ENCODE peak calls at places on chromosomes 4 and X, in six cellular contexts. One of them, this sample, is unnamed.

GRCh38 chr4:79338148-79338547 is 12.3 kb upstream of the NAA11 start:
- DNase-seq in SK-N-SH: no peak
- DNase-seq in neural progenitor cell: no peak
- DNase-seq in spleen: no peak
- DNase-seq in sigmoid colon: no peak
- DNase-seq in Peyer's patch: no peak
- DNase-seq in this sample: no peak

GRCh38 chrX:107398115-107398514 is 51.3 kb upstream of the FRMPD3 start:
- DNase-seq in SK-N-SH: no peak
- DNase-seq in neural progenitor cell: no peak
- DNase-seq in spleen: no peak
- DNase-seq in sigmoid colon: no peak
- DNase-seq in Peyer's patch: no peak
- DNase-seq in this sample: no peak

GRCh38 chrX:132858018-132858417 is 100.4 kb downstream of the HS6ST2 start:
- DNase-seq in SK-N-SH: no peak
- DNase-seq in neural progenitor cell: no peak
- DNase-seq in spleen: no peak
- DNase-seq in sigmoid colon: no peak
- DNase-seq in Peyer's patch: no peak
- DNase-seq in this sample: no peak

GRCh38 chr4:3480528-3481112 is 17.5 kb downstream of the DOK7 start:
- DNase-seq in SK-N-SH: peak; percentile 92
- DNase-seq in neural progenitor cell: peak; percentile 87
- DNase-seq in spleen: peak; percentile 93
- DNase-seq in sigmoid colon: no peak
- DNase-seq in Peyer's patch: peak; percentile 87
- DNase-seq in this sample: peak; percentile 54

GRCh38 chr4:12137556-12137955 is 708.9 kb upstream of the HS3ST1 start:
- DNase-seq in SK-N-SH: no peak
- DNase-seq in neural progenitor cell: no peak
- DNase-seq in spleen: no peak
- DNase-seq in sigmoid colon: no peak
- DNase-seq in Peyer's patch: no peak
- DNase-seq in this sample: no peak

GRCh38 chr4:99301376-99302164 is 10.8 kb upstream of the ADH1A start:
- DNase-seq in SK-N-SH: no peak
- DNase-seq in neural progenitor cell: no peak
- DNase-seq in spleen: no peak
- DNase-seq in sigmoid colon: no peak
- DNase-seq in Peyer's patch: no peak
- DNase-seq in this sample: no peak

GRCh38 chr4:150126201-150126879 is 48.1 kb downstream of the DCLK2 start:
- DNase-seq in SK-N-SH: no peak
- DNase-seq in neural progenitor cell: no peak
- DNase-seq in spleen: no peak
- DNase-seq in sigmoid colon: no peak
- DNase-seq in Peyer's patch: no peak
- DNase-seq in this sample: no peak

GRCh38 chr4:147481577-147482109 is 746 bp downstream of the EDNRA start:
- DNase-seq in SK-N-SH: no peak
- DNase-seq in neural progenitor cell: peak; percentile 50
- DNase-seq in spleen: no peak
- DNase-seq in sigmoid colon: no peak
- DNase-seq in Peyer's patch: no peak
- DNase-seq in this sample: no peak

GRCh38 chr4:183164963-183165362 is 65.9 kb downstream of the WWC2 start:
- DNase-seq in SK-N-SH: no peak
- DNase-seq in neural progenitor cell: no peak
- DNase-seq in spleen: no peak
- DNase-seq in sigmoid colon: no peak
- DNase-seq in Peyer's patch: no peak
- DNase-seq in this sample: no peak

GRCh38 chrX:24137192-24137591 is 12.3 kb upstream of the ZFX start:
- DNase-seq in SK-N-SH: no peak
- DNase-seq in neural progenitor cell: no peak
- DNase-seq in spleen: no peak
- DNase-seq in sigmoid colon: no peak
- DNase-seq in Peyer's patch: no peak
- DNase-seq in this sample: no peak

GRCh38 chr4:118268780-118269179 is 84.0 kb downstream of the PRSS12 start:
- DNase-seq in SK-N-SH: no peak
- DNase-seq in neural progenitor cell: no peak
- DNase-seq in spleen: no peak
- DNase-seq in sigmoid colon: no peak
- DNase-seq in Peyer's patch: no peak
- DNase-seq in this sample: no peak

GRCh38 chrX:7889680-7890079 is 37.5 kb downstream of the PNPLA4 start:
- DNase-seq in SK-N-SH: no peak
- DNase-seq in neural progenitor cell: no peak
- DNase-seq in spleen: no peak
- DNase-seq in sigmoid colon: no peak
- DNase-seq in Peyer's patch: no peak
- DNase-seq in this sample: no peak

GRCh38 chrX:103584606-103585005 is 709 bp upstream of the TCEAL4 start:
- DNase-seq in SK-N-SH: peak; percentile 19
- DNase-seq in neural progenitor cell: peak; percentile 12
- DNase-seq in spleen: no peak
- DNase-seq in sigmoid colon: no peak
- DNase-seq in Peyer's patch: no peak
- DNase-seq in this sample: no peak

GRCh38 chrX:71178908-71179307 is 34.3 kb downstream of the NLGN3 start:
- DNase-seq in SK-N-SH: peak; percentile 65
- DNase-seq in neural progenitor cell: peak; percentile 68
- DNase-seq in spleen: no peak
- DNase-seq in sigmoid colon: peak; percentile 78
- DNase-seq in Peyer's patch: peak; percentile 80
- DNase-seq in this sample: peak; percentile 39

GRCh38 chr4:94548571-94548970 is 96.8 kb downstream of the PDLIM5 start:
- DNase-seq in SK-N-SH: no peak
- DNase-seq in neural progenitor cell: peak; percentile 36
- DNase-seq in spleen: no peak
- DNase-seq in sigmoid colon: no peak
- DNase-seq in Peyer's patch: no peak
- DNase-seq in this sample: no peak

GRCh38 chrX:24153175-24153795 is 3.8 kb downstream of the ZFX start:
- DNase-seq in SK-N-SH: no peak
- DNase-seq in neural progenitor cell: peak; percentile 42
- DNase-seq in spleen: no peak
- DNase-seq in sigmoid colon: peak; percentile 66
- DNase-seq in Peyer's patch: no peak
- DNase-seq in this sample: peak; percentile 34

GRCh38 chrX:113422323-113422722 is 581.7 kb upstream of the AMOT start:
- DNase-seq in SK-N-SH: no peak
- DNase-seq in neural progenitor cell: no peak
- DNase-seq in spleen: no peak
- DNase-seq in sigmoid colon: no peak
- DNase-seq in Peyer's patch: no peak
- DNase-seq in this sample: no peak

GRCh38 chrX:95539041-95539440 is 1145.6 kb upstream of the DIAPH2 start:
- DNase-seq in SK-N-SH: no peak
- DNase-seq in neural progenitor cell: peak; percentile 52
- DNase-seq in spleen: no peak
- DNase-seq in sigmoid colon: no peak
- DNase-seq in Peyer's patch: no peak
- DNase-seq in this sample: no peak

GRCh38 chr4:156710571-156711195 is 260.9 kb downstream of the PDGFC start:
- DNase-seq in SK-N-SH: no peak
- DNase-seq in neural progenitor cell: no peak
- DNase-seq in spleen: no peak
- DNase-seq in sigmoid colon: no peak
- DNase-seq in Peyer's patch: no peak
- DNase-seq in this sample: no peak

GRCh38 chr4:4643306-4643705 is 101.5 kb upstream of the STX18 start:
- DNase-seq in SK-N-SH: no peak
- DNase-seq in neural progenitor cell: no peak
- DNase-seq in spleen: no peak
- DNase-seq in sigmoid colon: no peak
- DNase-seq in Peyer's patch: no peak
- DNase-seq in this sample: no peak

DNA sequence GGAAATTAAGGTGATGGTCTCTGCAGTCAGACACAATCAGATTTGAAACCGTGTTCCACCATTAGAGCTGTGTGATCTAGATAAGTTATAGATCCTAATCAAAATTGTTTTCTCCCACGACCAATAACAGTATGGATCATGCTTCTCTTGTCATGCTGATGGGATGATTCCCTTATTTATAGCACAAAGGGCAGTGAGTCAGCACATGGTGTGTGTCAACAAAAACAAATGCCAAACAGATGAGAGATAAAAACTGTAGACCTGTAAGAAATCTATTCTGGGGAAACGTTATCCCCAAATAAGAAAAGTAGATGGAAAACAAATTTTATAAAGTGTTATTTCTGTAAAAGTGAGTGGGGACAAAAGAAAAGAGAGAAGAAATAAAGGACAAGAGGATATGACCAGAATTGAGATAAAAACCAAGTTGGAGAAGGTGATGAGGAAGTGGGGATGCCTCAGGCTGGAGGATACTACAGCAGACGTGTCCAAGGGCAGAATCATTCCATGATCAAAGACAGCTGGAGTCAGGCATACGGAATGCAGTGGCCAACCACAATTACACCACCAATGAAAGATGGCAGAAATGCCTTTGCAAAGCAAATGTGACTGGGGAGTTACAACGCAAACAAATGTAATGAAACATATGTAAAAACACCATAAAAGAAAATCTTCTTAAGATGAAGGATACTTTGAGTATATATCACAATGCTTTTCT is 377.8 kb upstream of the PRKX start:
- DNase-seq in SK-N-SH: no peak
- DNase-seq in neural progenitor cell: no peak
- DNase-seq in spleen: no peak
- DNase-seq in sigmoid colon: no peak
- DNase-seq in Peyer's patch: no peak
- DNase-seq in this sample: no peak
- H3K27me3 ChIP-seq in SK-N-SH: no peaks in the 10 kb centered on the region
- H3K27me3 ChIP-seq in neural progenitor cell: no peaks in the 10 kb centered on the region
- H3K27me3 ChIP-seq in spleen: no peaks in the 10 kb centered on the region
- H3K27me3 ChIP-seq in sigmoid colon: no peaks in the 10 kb centered on the region
- H3K27me3 ChIP-seq in Peyer's patch: no peaks in the 10 kb centered on the region
- H3K27me3 ChIP-seq in this sample: no peaks in the 10 kb centered on the region

GRCh38 chr4:88600129-88600849 is 8.0 kb downstream of the HERC3 start:
- DNase-seq in SK-N-SH: no peak
- DNase-seq in neural progenitor cell: no peak
- DNase-seq in spleen: no peak
- DNase-seq in sigmoid colon: no peak
- DNase-seq in Peyer's patch: no peak
- DNase-seq in this sample: no peak
- H3K4me3 ChIP-seq in SK-N-SH: peak overlapping the region; percentile 52
- H3K4me3 ChIP-seq in neural progenitor cell: no peak overlapping the region
- H3K4me3 ChIP-seq in spleen: no peak overlapping the region
- H3K4me3 ChIP-seq in sigmoid colon: no peak overlapping the region
- H3K4me3 ChIP-seq in Peyer's patch: no peak overlapping the region
- H3K4me3 ChIP-seq in this sample: no peak overlapping the region

DNA sequence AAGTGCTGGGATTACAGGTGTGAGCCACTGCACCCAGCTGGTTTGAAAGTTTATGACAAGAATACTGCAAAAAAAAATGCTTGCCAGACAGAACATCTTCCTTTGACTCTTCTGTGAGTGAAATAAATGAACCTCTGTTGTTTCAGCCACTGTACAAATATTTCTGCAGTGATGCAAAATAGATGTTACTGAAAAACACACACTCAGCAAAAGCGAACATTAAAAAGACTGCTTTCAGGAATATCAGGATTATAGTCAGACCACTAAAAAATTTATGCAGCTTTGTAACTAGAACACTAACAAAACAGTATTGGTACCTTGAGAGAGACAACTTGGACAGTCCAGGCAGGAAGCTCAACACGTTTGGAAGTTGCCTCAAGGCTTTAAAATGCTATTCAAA is 16.9 kb upstream of the SEPSECS start:
- DNase-seq in SK-N-SH: no peak
- DNase-seq in neural progenitor cell: no peak
- DNase-seq in spleen: no peak
- DNase-seq in sigmoid colon: no peak
- DNase-seq in Peyer's patch: no peak
- DNase-seq in this sample: no peak
- H3K27me3 ChIP-seq in SK-N-SH: no peaks in the 10 kb centered on the region
- H3K27me3 ChIP-seq in neural progenitor cell: no peaks in the 10 kb centered on the region
- H3K27me3 ChIP-seq in spleen: no peaks in the 10 kb centered on the region
- H3K27me3 ChIP-seq in sigmoid colon: no peaks in the 10 kb centered on the region
- H3K27me3 ChIP-seq in Peyer's patch: no peaks in the 10 kb centered on the region
- H3K27me3 ChIP-seq in this sample: no peaks in the 10 kb centered on the region

DNA sequence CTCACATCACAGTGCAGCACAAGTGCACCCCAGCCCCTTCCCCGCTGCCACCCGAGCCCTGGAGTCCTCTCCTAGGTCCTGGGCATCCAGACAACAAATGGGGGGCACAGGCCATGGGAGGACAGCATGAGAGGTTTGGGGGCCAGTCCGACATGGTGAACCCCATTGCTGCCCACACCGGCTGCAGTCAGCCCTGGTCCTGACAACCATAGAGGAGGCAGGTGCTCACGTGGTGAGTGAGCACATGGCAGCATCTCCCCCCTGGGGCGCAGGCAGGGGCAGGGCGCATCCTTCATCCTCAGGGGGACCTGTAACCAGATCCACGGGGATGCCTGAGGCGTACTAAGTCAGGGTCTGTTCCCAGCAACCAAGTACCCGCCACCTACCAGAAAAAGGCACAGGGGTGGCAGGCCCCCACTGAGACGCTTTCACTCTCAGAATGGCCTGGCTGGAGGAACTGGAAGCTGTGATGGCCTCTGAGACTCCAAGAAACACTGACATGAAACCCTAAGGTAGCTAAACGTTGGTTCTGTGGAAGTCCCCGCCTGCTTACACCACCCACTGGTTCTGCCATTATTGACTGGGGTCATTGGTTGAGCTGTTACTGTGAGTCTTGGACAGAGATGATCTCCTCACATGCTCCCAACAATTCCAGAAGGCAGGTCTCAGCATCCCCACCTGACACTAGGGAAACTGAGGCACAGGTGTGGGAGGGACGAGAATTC is 6.5 kb downstream of the ZFYVE28 start:
- DNase-seq in SK-N-SH: no peak
- DNase-seq in neural progenitor cell: peak; percentile 1
- DNase-seq in spleen: no peak
- DNase-seq in sigmoid colon: no peak
- DNase-seq in Peyer's patch: no peak
- DNase-seq in this sample: no peak
- H3K4me3 ChIP-seq in SK-N-SH: no peak overlapping the region
- H3K4me3 ChIP-seq in neural progenitor cell: no peak overlapping the region
- H3K4me3 ChIP-seq in spleen: no peak overlapping the region
- H3K4me3 ChIP-seq in sigmoid colon: no peak overlapping the region
- H3K4me3 ChIP-seq in Peyer's patch: no peak overlapping the region
- H3K4me3 ChIP-seq in this sample: peak overlapping the region; percentile 15

GRCh38 chr4:126046081-126046614 is 731.4 kb downstream of the FAT4 start:
- DNase-seq in SK-N-SH: no peak
- DNase-seq in neural progenitor cell: no peak
- DNase-seq in spleen: no peak
- DNase-seq in sigmoid colon: no peak
- DNase-seq in Peyer's patch: no peak
- DNase-seq in this sample: no peak

GRCh38 chr4:126051709-126052424 is 737.1 kb downstream of the FAT4 start:
- DNase-seq in SK-N-SH: no peak
- DNase-seq in neural progenitor cell: no peak
- DNase-seq in spleen: no peak
- DNase-seq in sigmoid colon: no peak
- DNase-seq in Peyer's patch: no peak
- DNase-seq in this sample: no peak

DNA sequence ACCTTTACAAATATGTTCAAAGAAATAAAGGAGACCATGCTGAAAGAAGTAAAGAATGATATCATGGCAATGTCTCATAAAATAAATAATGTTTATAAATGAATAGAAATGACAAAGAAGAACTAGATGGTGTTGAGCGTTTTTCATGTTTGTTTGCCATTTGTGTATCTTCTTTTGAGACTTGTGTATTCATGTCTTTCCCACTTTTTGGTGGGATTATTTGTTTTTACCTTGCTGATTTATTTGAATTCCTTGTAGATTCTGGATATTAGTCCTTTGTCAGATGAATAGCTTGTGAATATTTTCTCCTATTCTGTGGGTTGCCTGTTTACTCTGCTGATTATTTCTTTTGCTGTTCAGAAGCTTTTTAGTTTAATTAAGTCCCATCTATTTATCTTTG is 732.4 kb downstream of the FAT4 start:
- DNase-seq in SK-N-SH: no peak
- DNase-seq in neural progenitor cell: no peak
- DNase-seq in spleen: no peak
- DNase-seq in sigmoid colon: no peak
- DNase-seq in Peyer's patch: no peak
- DNase-seq in this sample: no peak
- H3K27me3 ChIP-seq in SK-N-SH: no peaks in the 10 kb centered on the region
- H3K27me3 ChIP-seq in neural progenitor cell: no peaks in the 10 kb centered on the region
- H3K27me3 ChIP-seq in spleen: no peaks in the 10 kb centered on the region
- H3K27me3 ChIP-seq in sigmoid colon: no peaks in the 10 kb centered on the region
- H3K27me3 ChIP-seq in Peyer's patch: no peaks in the 10 kb centered on the region
- H3K27me3 ChIP-seq in this sample: no peaks in the 10 kb centered on the region